ENCODE peak calls at places on chromosome 19, in seven cellular contexts. G is PC-3; F is cardiac muscle cell; Z is stomach; W is WERI-Rb-1; C is Peyer's patch; M is naive thymus-derived CD4-positive, alpha-beta T cell. J is an unnamed sample.
A peak's percentile ranks its signal among the peaks of the same experiment; 100 is the strongest.

GRCh38 chr19:42216653-42217521 is 590 bp downstream of the DEDD2 start:
- DNase-seq in G (peak; percentile 15), W (peak; percentile 53), F (peak; percentile 40), M (no peak), Z (peak; percentile 51), C (peak; percentile 25), J (peak; percentile 12)

GRCh38 chr19:17834350-17835181 is 13.2 kb downstream of the JAK3 start:
- DNase-seq in M (no peak), W (peak; percentile 18), Z (no peak), G (no peak), F (no peak), C (no peak), J (no peak)

GRCh38 chr19:45125975-45126493 is 33.1 kb downstream of the PPP1R37 start:
- DNase-seq in G (peak; percentile 72), F (peak; percentile 56), C (peak; percentile 72), W (peak; percentile 84), M (peak; percentile 67), Z (peak; percentile 87), J (peak; percentile 26)

GRCh38 chr19:45009625-45010255 is 8.5 kb downstream of the RELB start:
- DNase-seq in M (no peak), C (no peak), W (no peak), F (no peak), Z (no peak), G (no peak), J (no peak)

GRCh38 chr19:30676990-30677679 is 305.0 kb downstream of the ZNF536 start:
- DNase-seq in F (no peak), Z (no peak), C (no peak), M (no peak), G (no peak), W (no peak), J (no peak)

GRCh38 chr19:11375143-11375948 is 880 bp downstream of the SWSAP1 start:
- DNase-seq in F (no peak), G (peak; percentile 49), C (peak; percentile 76), W (peak; percentile 54), M (peak; percentile 78), Z (peak; percentile 59), J (peak; percentile 61)

GRCh38 chr19:46299695-46300094 is 2.9 kb downstream of the HIF3A start:
- DNase-seq in W (no peak), M (no peak), Z (no peak), C (no peak), G (no peak), F (peak; percentile 38), J (no peak)

GRCh38 chr19:6724631-6725185 is 4.3 kb upstream of the C3 start:
- DNase-seq in C (no peak), G (no peak), F (no peak), W (no peak), Z (no peak), M (no peak), J (no peak)

GRCh38 chr19:48117515-48118330 is 7.1 kb upstream of the PLA2G4C start:
- DNase-seq in F (no peak), M (no peak), Z (no peak), G (no peak), W (no peak), C (no peak), J (no peak)

GRCh38 chr19:54609356-54609791 is 15.9 kb downstream of the LILRA1 start:
- DNase-seq in Z (peak; percentile 23), W (no peak), M (no peak), C (no peak), F (no peak), G (no peak), J (no peak)

GRCh38 chr19:38647966-38648788 is 728 bp downstream of the ACTN4 start:
- DNase-seq in F (no peak), M (no peak), C (no peak), W (no peak), Z (no peak), G (no peak), J (no peak)

GRCh38 chr19:33248553-33248953 is 22.9 kb upstream of the SLC7A10 start:
- DNase-seq in F (no peak), Z (no peak), M (no peak), W (no peak), C (no peak), G (no peak), J (no peak)

GRCh38 chr19:47107201-47107952 is 6.2 kb downstream of the ZC3H4 start:
- DNase-seq in G (peak; percentile 78), Z (peak; percentile 32), M (no peak), W (no peak), C (no peak), F (no peak), J (no peak)

GRCh38 chr19:3283246-3283751 is 58.8 kb downstream of the CELF5 start:
- DNase-seq in F (no peak), W (no peak), C (no peak), G (no peak), M (no peak), Z (no peak), J (no peak)

GRCh38 chr19:39247701-39248664 is 673 bp downstream of the IFNL4 start:
- DNase-seq in W (no peak), C (no peak), G (no peak), M (no peak), Z (no peak), F (peak; percentile 24), J (no peak)

GRCh38 chr19:38389101-38389925 is 816 bp downstream of the SPRED3 start:
- DNase-seq in W (peak; percentile 36), Z (no peak), C (peak; percentile 29), F (peak; percentile 80), M (no peak), G (peak; percentile 72), J (no peak)

DNA sequence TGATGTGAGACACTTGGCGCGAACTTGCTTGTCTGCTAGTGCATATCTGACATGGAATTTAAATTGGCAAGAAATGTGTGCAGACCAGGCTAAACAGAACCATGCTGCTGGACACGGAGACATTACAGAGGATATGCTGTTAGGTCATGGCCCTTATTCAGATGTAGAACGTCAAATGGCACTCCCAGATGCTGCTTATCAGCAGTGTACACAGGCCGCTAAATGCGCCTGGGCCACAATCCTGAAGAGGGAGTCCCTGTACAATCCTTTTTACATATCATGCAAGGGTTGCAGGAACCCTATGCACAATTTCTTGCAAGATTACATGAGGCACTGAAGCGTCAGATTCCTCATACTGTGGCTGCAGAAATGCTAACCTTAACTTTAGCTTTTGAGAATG is 9.3 kb downstream of the ZNF350 start:
- DNase-seq in G (no peak), W (no peak), C (no peak), F (no peak), Z (no peak), M (no peak), J (no peak)
- H3K9me3 ChIP-seq in G (peaks cover 76% of the 10 kb centered on the region), W (peaks cover 7% of the 10 kb centered on the region), C (no peaks in the 10 kb centered on the region), F (peaks cover 4% of the 10 kb centered on the region), Z (peaks cover 87% of the 10 kb centered on the region), M (peaks cover 29% of the 10 kb centered on the region), J (peaks cover 69% of the 10 kb centered on the region)

DNA sequence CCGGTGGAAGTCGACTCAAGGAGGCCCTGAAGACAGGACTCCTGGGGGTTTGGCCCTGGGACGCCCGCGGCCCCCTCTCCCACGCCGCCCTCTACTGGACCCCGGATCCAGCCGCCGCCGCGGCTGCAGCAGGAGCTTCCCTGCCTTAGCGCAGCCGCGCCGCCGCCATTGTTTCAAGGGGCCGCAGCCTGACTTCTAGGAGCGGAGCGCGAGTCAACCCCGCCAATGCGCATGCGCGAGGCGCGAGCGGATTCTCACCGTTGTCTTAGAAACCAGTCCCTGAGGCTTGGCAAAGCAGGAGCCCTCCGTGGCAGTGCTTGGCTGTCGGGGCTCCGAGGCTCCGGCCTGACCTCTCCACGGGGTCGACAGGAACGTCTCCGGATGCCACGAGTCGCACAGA is 19.1 kb upstream of the ZNF420 start:
- DNase-seq in C (no peak), M (no peak), Z (no peak), F (no peak), W (no peak), G (no peak), J (no peak)
- H3K9me3 ChIP-seq in C (no peaks in the 10 kb centered on the region), M (no peaks in the 10 kb centered on the region), Z (peaks cover 43% of the 10 kb centered on the region), F (no peaks in the 10 kb centered on the region), W (peaks cover 23% of the 10 kb centered on the region), G (no peaks in the 10 kb centered on the region), J (no peaks in the 10 kb centered on the region)

DNA sequence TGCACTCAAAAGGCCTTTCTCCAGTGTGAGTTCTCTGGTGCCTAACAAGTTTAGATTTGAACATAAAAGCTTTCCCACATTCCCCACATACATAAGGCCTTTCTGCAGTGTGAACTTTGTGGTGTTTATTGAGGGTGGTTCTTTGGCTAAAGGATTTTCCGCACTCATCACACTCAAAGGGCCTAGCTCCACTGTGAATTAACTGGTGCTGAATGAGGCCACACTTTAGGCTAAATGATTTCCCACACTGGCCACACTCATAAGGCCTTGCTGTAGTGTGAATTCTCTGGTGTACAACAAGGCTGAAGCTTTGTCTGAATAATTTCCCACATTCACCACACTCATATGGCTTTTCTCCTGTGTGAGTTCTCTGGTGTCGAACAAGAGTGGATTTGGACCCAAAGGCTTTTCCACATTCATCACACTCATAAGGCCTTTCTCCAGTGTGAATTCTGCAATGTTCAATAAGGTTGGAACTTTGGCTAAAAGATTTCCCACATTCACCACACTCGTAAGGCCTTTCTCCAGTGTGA is 6.2 kb downstream of the ZNF416 start:
- DNase-seq in C (no peak), G (no peak), F (no peak), W (no peak), Z (no peak), M (no peak), J (no peak)
- H3K9me3 ChIP-seq in C (no peaks in the 10 kb centered on the region), G (peaks cover 79% of the 10 kb centered on the region), F (no peaks in the 10 kb centered on the region), W (peaks cover 33% of the 10 kb centered on the region), Z (peaks cover 99% of the 10 kb centered on the region), M (peaks cover 23% of the 10 kb centered on the region), J (peaks cover 53% of the 10 kb centered on the region)

DNA sequence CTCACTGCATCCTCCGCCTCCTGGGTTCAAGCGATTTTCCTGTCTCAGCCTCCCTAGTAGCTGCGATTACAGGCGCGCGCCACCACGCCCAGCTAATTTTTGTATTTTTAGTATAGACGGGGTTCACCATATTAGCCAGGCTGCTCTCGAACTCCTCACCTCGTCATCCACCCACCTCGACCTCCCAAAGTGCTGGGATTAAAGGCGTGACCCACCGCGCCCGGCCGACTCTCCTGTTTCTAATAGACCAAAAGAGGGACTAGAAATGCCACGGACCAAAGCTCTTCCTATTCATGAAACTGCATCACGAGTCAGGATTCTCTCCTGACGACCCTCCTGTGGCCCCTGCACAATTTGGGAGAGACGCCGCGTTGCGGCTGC is 563 bp downstream of the ZNF43 start:
- DNase-seq in M (no peak), W (no peak), G (no peak), C (no peak), F (no peak), Z (no peak), J (no peak)
- H3K9me3 ChIP-seq in M (no peaks in the 10 kb centered on the region), W (no peaks in the 10 kb centered on the region), G (peaks cover 11% of the 10 kb centered on the region), C (no peaks in the 10 kb centered on the region), F (no peaks in the 10 kb centered on the region), Z (no peaks in the 10 kb centered on the region), J (no peaks in the 10 kb centered on the region)

DNA sequence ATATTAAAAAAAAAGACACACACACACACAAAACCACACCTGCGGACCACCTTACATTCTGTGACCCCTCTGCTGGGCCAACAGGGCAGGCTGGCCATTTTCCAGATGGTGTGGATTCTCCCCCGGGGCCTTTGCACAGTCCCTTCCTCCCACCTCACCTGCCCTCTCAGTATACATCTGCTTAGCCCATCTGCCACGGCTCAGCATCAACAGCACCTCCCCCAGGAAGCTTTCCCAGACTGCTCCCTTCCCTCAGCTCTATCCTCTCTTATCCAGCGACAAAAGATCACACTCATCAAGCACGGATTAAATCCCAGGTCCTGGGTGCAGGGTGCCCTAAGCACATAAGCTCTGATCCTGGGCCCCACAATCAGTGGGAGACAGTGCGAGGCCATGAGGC is 4.5 kb downstream of the ZNF787 start:
- DNase-seq in F (no peak), W (peak; percentile 91), Z (no peak), G (no peak), C (no peak), M (no peak), J (no peak)
- H3K9me3 ChIP-seq in F (no peaks in the 10 kb centered on the region), W (no peaks in the 10 kb centered on the region), Z (no peaks in the 10 kb centered on the region), G (no peaks in the 10 kb centered on the region), C (no peaks in the 10 kb centered on the region), M (no peaks in the 10 kb centered on the region), J (no peaks in the 10 kb centered on the region)